ENCODE peak calls at places on chromosome 7, in eight cellular contexts. One of them, this sample, is unnamed.

GRCh38 chr7:148567524-148567923 is 23.0 kb upstream of the C7orf33 start:
- DNase-seq in DND-41: no peak
- DNase-seq in GM13977: no peak
- DNase-seq in HepG2: no peak
- DNase-seq in choroid plexus epithelial cell: no peak
- DNase-seq in heart right ventricle: no peak
- DNase-seq in WTC11: no peak
- DNase-seq in transverse colon: no peak
- DNase-seq in this sample: no peak

GRCh38 chr7:157839672-157840167 is 502.9 kb downstream of the DNAJB6 start:
- DNase-seq in choroid plexus epithelial cell: no peak
- DNase-seq in DND-41: no peak
- DNase-seq in transverse colon: no peak
- DNase-seq in WTC11: no peak
- DNase-seq in HepG2: no peak
- DNase-seq in heart right ventricle: no peak
- DNase-seq in GM13977: no peak
- DNase-seq in this sample: no peak

GRCh38 chr7:99793443-99793842 is 9.5 kb upstream of the CYP3A4 start:
- DNase-seq in heart right ventricle: no peak
- DNase-seq in GM13977: no peak
- DNase-seq in DND-41: no peak
- DNase-seq in choroid plexus epithelial cell: no peak
- DNase-seq in HepG2: no peak
- DNase-seq in WTC11: no peak
- DNase-seq in transverse colon: no peak
- DNase-seq in this sample: no peak

GRCh38 chr7:40843338-40844026 is 708.7 kb downstream of the SUGCT start:
- DNase-seq in DND-41: no peak
- DNase-seq in HepG2: no peak
- DNase-seq in GM13977: no peak
- DNase-seq in choroid plexus epithelial cell: peak
- DNase-seq in heart right ventricle: no peak
- DNase-seq in transverse colon: no peak
- DNase-seq in WTC11: no peak
- DNase-seq in this sample: no peak

GRCh38 chr7:25727446-25727845 is 424.6 kb upstream of the NFE2L3 start:
- DNase-seq in transverse colon: no peak
- DNase-seq in WTC11: no peak
- DNase-seq in GM13977: no peak
- DNase-seq in heart right ventricle: no peak
- DNase-seq in HepG2: no peak
- DNase-seq in DND-41: no peak
- DNase-seq in choroid plexus epithelial cell: peak
- DNase-seq in this sample: no peak

GRCh38 chr7:135798104-135798503 is 49.5 kb upstream of the FAM180A start:
- DNase-seq in DND-41: no peak
- DNase-seq in transverse colon: no peak
- DNase-seq in heart right ventricle: no peak
- DNase-seq in HepG2: no peak
- DNase-seq in WTC11: no peak
- DNase-seq in choroid plexus epithelial cell: no peak
- DNase-seq in GM13977: no peak
- DNase-seq in this sample: no peak

GRCh38 chr7:156545989-156546388 is 94.6 kb upstream of the RNF32 start:
- DNase-seq in DND-41: no peak
- DNase-seq in transverse colon: no peak
- DNase-seq in WTC11: no peak
- DNase-seq in HepG2: no peak
- DNase-seq in heart right ventricle: no peak
- DNase-seq in choroid plexus epithelial cell: peak
- DNase-seq in GM13977: no peak
- DNase-seq in this sample: no peak

GRCh38 chr7:106895246-106895864 is 30.3 kb downstream of the PIK3CG start:
- DNase-seq in heart right ventricle: no peak
- DNase-seq in WTC11: no peak
- DNase-seq in transverse colon: peak
- DNase-seq in GM13977: no peak
- DNase-seq in choroid plexus epithelial cell: no peak
- DNase-seq in DND-41: peak
- DNase-seq in HepG2: no peak
- DNase-seq in this sample: peak

GRCh38 chr7:157495177-157495553 is 158.4 kb downstream of the DNAJB6 start:
- DNase-seq in transverse colon: no peak
- DNase-seq in choroid plexus epithelial cell: no peak
- DNase-seq in DND-41: no peak
- DNase-seq in heart right ventricle: no peak
- DNase-seq in HepG2: no peak
- DNase-seq in WTC11: no peak
- DNase-seq in GM13977: peak
- DNase-seq in this sample: peak

GRCh38 chr7:55077581-55078410 is 59.0 kb downstream of the EGFR start:
- DNase-seq in HepG2: peak
- DNase-seq in heart right ventricle: no peak
- DNase-seq in transverse colon: peak
- DNase-seq in GM13977: no peak
- DNase-seq in choroid plexus epithelial cell: no peak
- DNase-seq in DND-41: no peak
- DNase-seq in WTC11: no peak
- DNase-seq in this sample: no peak

GRCh38 chr7:116194115-116194514 is 16.2 kb upstream of the TES start:
- DNase-seq in GM13977: no peak
- DNase-seq in DND-41: no peak
- DNase-seq in WTC11: no peak
- DNase-seq in transverse colon: no peak
- DNase-seq in heart right ventricle: no peak
- DNase-seq in choroid plexus epithelial cell: peak
- DNase-seq in HepG2: no peak
- DNase-seq in this sample: no peak

GRCh38 chr7:1942704-1943294 is 272.7 kb downstream of the ELFN1 start:
- DNase-seq in heart right ventricle: peak
- DNase-seq in transverse colon: no peak
- DNase-seq in DND-41: no peak
- DNase-seq in choroid plexus epithelial cell: peak
- DNase-seq in WTC11: no peak
- DNase-seq in HepG2: no peak
- DNase-seq in GM13977: no peak
- DNase-seq in this sample: no peak

GRCh38 chr7:155820246-155820645 is 8.0 kb upstream of the SHH start:
- DNase-seq in transverse colon: no peak
- DNase-seq in DND-41: no peak
- DNase-seq in GM13977: no peak
- DNase-seq in choroid plexus epithelial cell: no peak
- DNase-seq in WTC11: no peak
- DNase-seq in heart right ventricle: no peak
- DNase-seq in HepG2: no peak
- DNase-seq in this sample: no peak

GRCh38 chr7:102834999-102835398 is 77.8 kb upstream of the LRRC17 start:
- DNase-seq in WTC11: no peak
- DNase-seq in choroid plexus epithelial cell: peak
- DNase-seq in DND-41: no peak
- DNase-seq in heart right ventricle: no peak
- DNase-seq in GM13977: peak
- DNase-seq in transverse colon: no peak
- DNase-seq in HepG2: peak
- DNase-seq in this sample: peak

GRCh38 chr7:151179946-151180345 is 7.1 kb downstream of the ASB10 start:
- DNase-seq in WTC11: no peak
- DNase-seq in transverse colon: no peak
- DNase-seq in DND-41: no peak
- DNase-seq in HepG2: no peak
- DNase-seq in heart right ventricle: no peak
- DNase-seq in GM13977: no peak
- DNase-seq in choroid plexus epithelial cell: no peak
- DNase-seq in this sample: no peak

GRCh38 chr7:90955641-90956207 is 308.5 kb upstream of the FZD1 start:
- DNase-seq in transverse colon: no peak
- DNase-seq in DND-41: no peak
- DNase-seq in HepG2: no peak
- DNase-seq in WTC11: no peak
- DNase-seq in GM13977: no peak
- DNase-seq in heart right ventricle: no peak
- DNase-seq in choroid plexus epithelial cell: no peak
- DNase-seq in this sample: no peak

GRCh38 chr7:115127399-115128021 is 205.6 kb downstream of the MDFIC start:
- DNase-seq in WTC11: no peak
- DNase-seq in DND-41: no peak
- DNase-seq in GM13977: no peak
- DNase-seq in transverse colon: no peak
- DNase-seq in choroid plexus epithelial cell: peak
- DNase-seq in heart right ventricle: no peak
- DNase-seq in HepG2: no peak
- DNase-seq in this sample: no peak
- TF ChIP-seq CTCF in WTC11: no peak
- TF ChIP-seq CTCF in DND-41: no peak
- TF ChIP-seq CTCF in GM13977: no peak
- TF ChIP-seq CTCF in transverse colon: no peak
- TF ChIP-seq CTCF in choroid plexus epithelial cell: no peak
- TF ChIP-seq CTCF in heart right ventricle: no peak
- TF ChIP-seq CTCF in HepG2: no peak
- TF ChIP-seq CTCF in this sample: no peak

GRCh38 chr7:37832194-37832593 is 16.2 kb upstream of the NME8 start:
- DNase-seq in WTC11: no peak
- DNase-seq in heart right ventricle: peak
- DNase-seq in DND-41: peak
- DNase-seq in transverse colon: peak
- DNase-seq in choroid plexus epithelial cell: peak
- DNase-seq in GM13977: peak
- DNase-seq in HepG2: no peak
- DNase-seq in this sample: peak

GRCh38 chr7:37831214-37831613 is 17.2 kb upstream of the NME8 start:
- DNase-seq in HepG2: no peak
- DNase-seq in DND-41: no peak
- DNase-seq in heart right ventricle: no peak
- DNase-seq in WTC11: no peak
- DNase-seq in GM13977: no peak
- DNase-seq in choroid plexus epithelial cell: no peak
- DNase-seq in transverse colon: no peak
- DNase-seq in this sample: no peak

GRCh38 chr7:37833107-37833817 is 15.1 kb upstream of the NME8 start:
- DNase-seq in WTC11: peak
- DNase-seq in DND-41: peak
- DNase-seq in HepG2: peak
- DNase-seq in GM13977: peak
- DNase-seq in choroid plexus epithelial cell: peak
- DNase-seq in heart right ventricle: peak
- DNase-seq in transverse colon: peak
- DNase-seq in this sample: peak

DNA sequence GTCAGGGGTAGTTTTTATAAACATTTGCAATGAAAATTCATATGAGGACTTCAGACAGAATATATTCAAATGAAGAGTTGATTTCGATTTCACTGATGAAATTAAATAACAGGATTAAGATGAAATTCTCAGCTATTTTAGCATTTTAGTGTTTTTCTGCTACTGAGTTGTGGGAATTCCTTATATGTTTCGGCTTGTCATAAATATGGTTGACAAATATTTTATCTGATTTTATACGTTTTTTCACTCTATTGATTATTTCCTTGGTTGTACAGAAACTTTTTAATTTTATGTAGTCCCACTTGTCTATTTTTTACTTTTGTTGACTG is 14.6 kb upstream of the NME8 start:
- DNase-seq in WTC11: no peak
- DNase-seq in DND-41: no peak
- DNase-seq in heart right ventricle: no peak
- DNase-seq in transverse colon: no peak
- DNase-seq in choroid plexus epithelial cell: no peak
- DNase-seq in GM13977: no peak
- DNase-seq in HepG2: no peak
- DNase-seq in this sample: no peak
- TF ChIP-seq CTCF in WTC11: no peak
- TF ChIP-seq CTCF in DND-41: no peak
- TF ChIP-seq CTCF in heart right ventricle: peak
- TF ChIP-seq CTCF in transverse colon: no peak
- TF ChIP-seq CTCF in choroid plexus epithelial cell: no peak
- TF ChIP-seq CTCF in GM13977: no peak
- TF ChIP-seq CTCF in HepG2: no peak
- TF ChIP-seq CTCF in this sample: peak

GRCh38 chr7:19016140-19016539 is 101.3 kb downstream of the TWIST1 start:
- DNase-seq in choroid plexus epithelial cell: peak
- DNase-seq in HepG2: no peak
- DNase-seq in GM13977: no peak
- DNase-seq in WTC11: no peak
- DNase-seq in transverse colon: no peak
- DNase-seq in heart right ventricle: no peak
- DNase-seq in DND-41: no peak
- DNase-seq in this sample: no peak

GRCh38 chr7:19015066-19015465 is 102.4 kb downstream of the TWIST1 start:
- DNase-seq in DND-41: no peak
- DNase-seq in GM13977: no peak
- DNase-seq in choroid plexus epithelial cell: no peak
- DNase-seq in WTC11: no peak
- DNase-seq in HepG2: no peak
- DNase-seq in transverse colon: no peak
- DNase-seq in heart right ventricle: no peak
- DNase-seq in this sample: no peak

GRCh38 chr7:19020062-19020461 is 97.4 kb downstream of the TWIST1 start:
- DNase-seq in WTC11: no peak
- DNase-seq in GM13977: no peak
- DNase-seq in choroid plexus epithelial cell: no peak
- DNase-seq in HepG2: no peak
- DNase-seq in heart right ventricle: no peak
- DNase-seq in transverse colon: no peak
- DNase-seq in DND-41: no peak
- DNase-seq in this sample: no peak

GRCh38 chr7:19020711-19021110 is 96.7 kb downstream of the TWIST1 start:
- DNase-seq in DND-41: no peak
- DNase-seq in choroid plexus epithelial cell: no peak
- DNase-seq in heart right ventricle: no peak
- DNase-seq in transverse colon: no peak
- DNase-seq in HepG2: no peak
- DNase-seq in GM13977: no peak
- DNase-seq in WTC11: no peak
- DNase-seq in this sample: no peak

GRCh38 chr7:19017374-19017773 is 100.1 kb downstream of the TWIST1 start:
- DNase-seq in heart right ventricle: no peak
- DNase-seq in DND-41: no peak
- DNase-seq in WTC11: no peak
- DNase-seq in GM13977: no peak
- DNase-seq in HepG2: no peak
- DNase-seq in transverse colon: no peak
- DNase-seq in choroid plexus epithelial cell: no peak
- DNase-seq in this sample: no peak
- TF ChIP-seq CTCF in heart right ventricle: no peak
- TF ChIP-seq CTCF in DND-41: no peak
- TF ChIP-seq CTCF in WTC11: no peak
- TF ChIP-seq CTCF in GM13977: no peak
- TF ChIP-seq CTCF in HepG2: no peak
- TF ChIP-seq CTCF in transverse colon: no peak
- TF ChIP-seq CTCF in choroid plexus epithelial cell: no peak
- TF ChIP-seq CTCF in this sample: no peak

DNA sequence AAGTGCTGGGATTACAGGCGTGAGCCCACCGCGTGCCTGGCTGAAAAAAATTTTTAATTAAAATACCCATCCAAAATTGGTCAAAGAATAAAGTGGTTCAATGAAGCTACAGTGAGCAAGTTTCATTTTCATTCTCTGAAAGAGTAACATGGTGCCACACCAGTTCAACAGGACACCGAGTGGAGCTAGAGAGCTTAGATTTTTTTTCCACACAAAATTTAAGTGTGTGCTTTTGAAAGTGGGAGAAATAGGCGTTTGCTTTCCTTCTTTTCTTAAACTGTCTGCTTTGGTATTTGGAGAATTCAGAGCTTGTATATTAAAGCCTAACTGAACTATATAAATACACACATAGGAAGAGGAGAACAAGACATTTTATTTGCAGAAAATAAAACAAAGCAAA is 43.4 kb downstream of the BPGM start:
- DNase-seq in heart right ventricle: no peak
- DNase-seq in GM13977: peak
- DNase-seq in transverse colon: no peak
- DNase-seq in HepG2: no peak
- DNase-seq in choroid plexus epithelial cell: peak
- DNase-seq in WTC11: no peak
- DNase-seq in DND-41: no peak
- DNase-seq in this sample: no peak
- TF ChIP-seq CTCF in heart right ventricle: peak
- TF ChIP-seq CTCF in GM13977: no peak
- TF ChIP-seq CTCF in transverse colon: peak
- TF ChIP-seq CTCF in HepG2: peak
- TF ChIP-seq CTCF in choroid plexus epithelial cell: peak
- TF ChIP-seq CTCF in WTC11: no peak
- TF ChIP-seq CTCF in DND-41: peak
- TF ChIP-seq CTCF in this sample: peak